ENCODE peak calls at places on chromosomes 13 and 19, in seven cellular contexts. P, Z, N, L, V, A and S are unnamed samples.

GRCh38 chr13:35994131-35994966 is 136.8 kb downstream of the DCLK1 start:
- DNase-seq in P (peak; percentile 68), Z (no peak), N (peak; percentile 78), L (no peak), V (no peak), A (no peak), S (peak; percentile 6)

GRCh38 chr13:29901714-29902631 is 51.6 kb upstream of the UBL3 start:
- DNase-seq in P (peak; percentile 83), Z (peak; percentile 7), N (peak; percentile 86), L (no peak), V (peak; percentile 28), A (peak; percentile 17), S (peak; percentile 84)

GRCh38 chr19:18231775-18232174 is 5.5 kb upstream of the PDE4C start:
- DNase-seq in P (no peak), Z (no peak), N (no peak), L (no peak), V (no peak), A (no peak), S (no peak)

GRCh38 chr13:113989585-113990300 is 15.9 kb upstream of the C13orf46 start:
- DNase-seq in P (no peak), Z (no peak), N (no peak), L (no peak), V (no peak), A (no peak), S (no peak)

GRCh38 chr13:35475960-35476943 is at the start of gene MAB21L1:
- DNase-seq in P (peak; percentile 83), Z (peak; percentile 58), N (no peak), L (no peak), V (peak; percentile 11), A (no peak), S (peak; percentile 96)

GRCh38 chr13:105474983-105475382 is 1060.5 kb downstream of the EFNB2 start:
- DNase-seq in P (no peak), Z (no peak), N (no peak), L (no peak), V (no peak), A (no peak), S (no peak)

GRCh38 chr13:20489185-20489820 is 36.4 kb downstream of the CRYL1 start:
- DNase-seq in P (no peak), Z (peak; percentile 40), N (no peak), L (no peak), V (peak; percentile 69), A (no peak), S (no peak)

GRCh38 chr19:46600393-46601317 is 475 bp upstream of the CALM3 start:
- DNase-seq in P (peak; percentile 70), Z (peak; percentile 94), N (peak; percentile 82), L (peak; percentile 92), V (peak; percentile 98), A (peak; percentile 97), S (peak; percentile 93)

GRCh38 chr13:46756977-46757376 is 40.0 kb downstream of the ESD start:
- DNase-seq in P (no peak), Z (no peak), N (peak; percentile 21), L (no peak), V (no peak), A (no peak), S (no peak)

GRCh38 chr19:13987101-13987890 is 18.8 kb downstream of the RFX1 start:
- DNase-seq in P (no peak), Z (peak; percentile 57), N (no peak), L (no peak), V (no peak), A (no peak), S (no peak)

GRCh38 chr13:83003185-83003584 is 879.1 kb downstream of the SLITRK1 start:
- DNase-seq in P (no peak), Z (no peak), N (no peak), L (no peak), V (no peak), A (no peak), S (no peak)

GRCh38 chr13:106917673-106918652 is 350.0 kb upstream of the ARGLU1 start:
- DNase-seq in P (peak; percentile 16), Z (no peak), N (peak; percentile 17), L (peak; percentile 56), V (peak; percentile 78), A (peak; percentile 64), S (no peak)

GRCh38 chr19:46489445-46490272 is 6.0 kb downstream of the PNMA8B start:
- DNase-seq in P (no peak), Z (no peak), N (no peak), L (peak; percentile 5), V (peak; percentile 35), A (no peak), S (no peak)

GRCh38 chr19:38547446-38547845 is 70.3 kb downstream of the MAP4K1 start:
- DNase-seq in P (no peak), Z (no peak), N (no peak), L (no peak), V (no peak), A (peak; percentile 31), S (no peak)

GRCh38 chr19:43765109-43765876 is 10.5 kb upstream of the SMG9 start:
- DNase-seq in P (peak; percentile 92), Z (no peak), N (peak; percentile 87), L (no peak), V (peak; percentile 92), A (peak; percentile 42), S (peak; percentile 88)

GRCh38 chr13:99658266-99658991 is 157.2 kb downstream of the TM9SF2 start:
- DNase-seq in P (no peak), Z (peak; percentile 6), N (no peak), L (peak; percentile 8), V (peak; percentile 60), A (peak; percentile 24), S (no peak)

GRCh38 chr19:8484331-8484894 is 18.0 kb downstream of the PRAM1 start:
- DNase-seq in P (no peak), Z (no peak), N (no peak), L (no peak), V (no peak), A (no peak), S (no peak)

GRCh38 chr19:45402469-45403070 is 2.3 kb downstream of the PPP1R13L start:
- DNase-seq in P (no peak), Z (no peak), N (no peak), L (no peak), V (peak; percentile 55), A (no peak), S (no peak)

GRCh38 chr13:111551421-111551820 is 231.0 kb downstream of the TEX29 start:
- DNase-seq in P (no peak), Z (no peak), N (no peak), L (no peak), V (no peak), A (no peak), S (no peak)

GRCh38 chr13:67048084-67048792 is 181.9 kb downstream of the PCDH9 start:
- DNase-seq in P (peak; percentile 15), Z (no peak), N (no peak), L (no peak), V (no peak), A (peak; percentile 11), S (peak; percentile 15)

GRCh38 chr13:43744630-43745029 is 42.1 kb downstream of the ENOX1 start:
- DNase-seq in P (no peak), Z (no peak), N (no peak), L (no peak), V (no peak), A (no peak), S (no peak)

GRCh38 chr19:45117666-45118065 is 24.7 kb downstream of the PPP1R37 start:
- DNase-seq in P (no peak), Z (no peak), N (no peak), L (no peak), V (peak; percentile 14), A (peak; percentile 22), S (no peak)

GRCh38 chr19:1027953-1028902 is 1.8 kb downstream of the CNN2 start:
- DNase-seq in P (peak; percentile 76), Z (no peak), N (peak; percentile 76), L (no peak), V (peak; percentile 71), A (peak; percentile 53), S (peak; percentile 82)

GRCh38 chr13:52454459-52454824 is 836 bp upstream of the CKAP2 start:
- DNase-seq in P (no peak), Z (no peak), N (no peak), L (no peak), V (peak; percentile 11), A (peak; percentile 87), S (no peak)

GRCh38 chr19:5128932-5129389 is 160.0 kb downstream of the KDM4B start:
- DNase-seq in P (no peak), Z (no peak), N (no peak), L (no peak), V (no peak), A (peak; percentile 35), S (no peak)

GRCh38 chr13:87669379-87669978 is 1.7 kb upstream of the SLITRK5 start:
- DNase-seq in P (no peak), Z (no peak), N (no peak), L (no peak), V (peak; percentile 12), A (peak; percentile 76), S (no peak)

GRCh38 chr19:33392341-33393285 is 19.1 kb downstream of the CEBPG start:
- DNase-seq in P (no peak), Z (no peak), N (no peak), L (no peak), V (no peak), A (no peak), S (no peak)

GRCh38 chr19:42397315-42398166 is 7.4 kb upstream of the CNFN start:
- DNase-seq in P (no peak), Z (no peak), N (no peak), L (no peak), V (peak; percentile 30), A (no peak), S (no peak)

GRCh38 chr13:50645092-50645491 is 198.4 kb downstream of the DLEU7 start:
- DNase-seq in P (no peak), Z (no peak), N (no peak), L (no peak), V (no peak), A (no peak), S (no peak)

GRCh38 chr13:77893066-77893465 is 25.6 kb downstream of the EDNRB start:
- DNase-seq in P (no peak), Z (no peak), N (no peak), L (no peak), V (no peak), A (no peak), S (no peak)

GRCh38 chr13:53010374-53011105 is 18.1 kb upstream of the OLFM4 start:
- DNase-seq in P (no peak), Z (peak; percentile 29), N (no peak), L (no peak), V (no peak), A (no peak), S (no peak)

GRCh38 chr13:48630791-48631190 is 22.9 kb upstream of the CYSLTR2 start:
- DNase-seq in P (no peak), Z (no peak), N (no peak), L (no peak), V (no peak), A (no peak), S (no peak)